ENCODE peak calls at places on chromosomes 12 and 14, in seven cellular contexts. One of them, this sample, is unnamed.

GRCh38 chr12:90953956-90954421 is 987 bp downstream of the CCER1 start:
- DNase-seq in transverse colon: no peak
- DNase-seq in breast epithelium: no peak
- DNase-seq in Panc1: no peak
- DNase-seq in HL-60: no peak
- DNase-seq in spleen: no peak
- DNase-seq in GM23338: peak
- DNase-seq in this sample: no peak

GRCh38 chr12:7555752-7556151 is 52.2 kb upstream of the CD163 start:
- DNase-seq in breast epithelium: no peak
- DNase-seq in GM23338: peak
- DNase-seq in spleen: no peak
- DNase-seq in Panc1: no peak
- DNase-seq in HL-60: no peak
- DNase-seq in transverse colon: no peak
- DNase-seq in this sample: no peak

GRCh38 chr12:132478845-132479244 is 11.1 kb upstream of the FBRSL1 start:
- DNase-seq in breast epithelium: no peak
- DNase-seq in spleen: no peak
- DNase-seq in Panc1: no peak
- DNase-seq in HL-60: no peak
- DNase-seq in transverse colon: no peak
- DNase-seq in GM23338: no peak
- DNase-seq in this sample: no peak

GRCh38 chr14:51816031-51816430 is 44.4 kb upstream of the GNG2 start:
- DNase-seq in breast epithelium: no peak
- DNase-seq in spleen: no peak
- DNase-seq in HL-60: no peak
- DNase-seq in Panc1: no peak
- DNase-seq in GM23338: no peak
- DNase-seq in transverse colon: no peak
- DNase-seq in this sample: no peak

GRCh38 chr12:45615268-45615667 is 114.2 kb upstream of the ARID2 start:
- DNase-seq in GM23338: no peak
- DNase-seq in HL-60: no peak
- DNase-seq in breast epithelium: no peak
- DNase-seq in spleen: no peak
- DNase-seq in Panc1: no peak
- DNase-seq in transverse colon: no peak
- DNase-seq in this sample: no peak

GRCh38 chr14:74325446-74325845 is 22.7 kb upstream of the ABCD4 start:
- DNase-seq in Panc1: no peak
- DNase-seq in spleen: no peak
- DNase-seq in transverse colon: no peak
- DNase-seq in GM23338: no peak
- DNase-seq in HL-60: no peak
- DNase-seq in breast epithelium: no peak
- DNase-seq in this sample: no peak

GRCh38 chr12:1533205-1533601 is 61.2 kb downstream of the FBXL14 start:
- DNase-seq in spleen: no peak
- DNase-seq in GM23338: no peak
- DNase-seq in Panc1: no peak
- DNase-seq in breast epithelium: no peak
- DNase-seq in transverse colon: no peak
- DNase-seq in HL-60: peak
- DNase-seq in this sample: no peak

GRCh38 chr12:7431993-7432685 is 11.8 kb downstream of the CD163L1 start:
- DNase-seq in GM23338: no peak
- DNase-seq in transverse colon: no peak
- DNase-seq in spleen: no peak
- DNase-seq in breast epithelium: no peak
- DNase-seq in Panc1: no peak
- DNase-seq in HL-60: no peak
- DNase-seq in this sample: no peak

GRCh38 chr14:65910108-65910507 is 497.6 kb downstream of the FUT8 start:
- DNase-seq in spleen: no peak
- DNase-seq in HL-60: no peak
- DNase-seq in breast epithelium: no peak
- DNase-seq in GM23338: no peak
- DNase-seq in Panc1: no peak
- DNase-seq in transverse colon: no peak
- DNase-seq in this sample: no peak

GRCh38 chr14:45199246-45199645 is 53.8 kb downstream of the MIS18BP1 start:
- DNase-seq in HL-60: no peak
- DNase-seq in GM23338: no peak
- DNase-seq in Panc1: no peak
- DNase-seq in transverse colon: no peak
- DNase-seq in spleen: no peak
- DNase-seq in breast epithelium: no peak
- DNase-seq in this sample: no peak

GRCh38 chr14:58805605-58806358 is 168.0 kb downstream of the DACT1 start:
- DNase-seq in breast epithelium: no peak
- DNase-seq in transverse colon: no peak
- DNase-seq in GM23338: no peak
- DNase-seq in spleen: no peak
- DNase-seq in Panc1: no peak
- DNase-seq in HL-60: no peak
- DNase-seq in this sample: peak

GRCh38 chr12:54017027-54017788 is 8.4 kb downstream of the HOXC8 start:
- DNase-seq in GM23338: peak
- DNase-seq in spleen: no peak
- DNase-seq in transverse colon: no peak
- DNase-seq in Panc1: no peak
- DNase-seq in HL-60: no peak
- DNase-seq in breast epithelium: peak
- DNase-seq in this sample: no peak

GRCh38 chr12:11660624-11661023 is 11.2 kb downstream of the ETV6 start:
- DNase-seq in spleen: no peak
- DNase-seq in GM23338: no peak
- DNase-seq in HL-60: no peak
- DNase-seq in breast epithelium: no peak
- DNase-seq in transverse colon: no peak
- DNase-seq in Panc1: no peak
- DNase-seq in this sample: no peak
- TF ChIP-seq POLR2AphosphoS5 in spleen: no peak
- TF ChIP-seq POLR2AphosphoS5 in GM23338: no peak
- TF ChIP-seq POLR2AphosphoS5 in HL-60: no peak
- TF ChIP-seq POLR2AphosphoS5 in breast epithelium: no peak
- TF ChIP-seq POLR2AphosphoS5 in transverse colon: no peak
- TF ChIP-seq POLR2AphosphoS5 in Panc1: no peak
- TF ChIP-seq POLR2AphosphoS5 in this sample: no peak

GRCh38 chr12:105274571-105274970 is 38.6 kb upstream of the APPL2 start:
- DNase-seq in transverse colon: no peak
- DNase-seq in GM23338: no peak
- DNase-seq in spleen: no peak
- DNase-seq in breast epithelium: no peak
- DNase-seq in Panc1: no peak
- DNase-seq in HL-60: no peak
- DNase-seq in this sample: no peak

GRCh38 chr12:105272152-105272551 is 36.2 kb upstream of the APPL2 start:
- DNase-seq in transverse colon: no peak
- DNase-seq in breast epithelium: no peak
- DNase-seq in Panc1: no peak
- DNase-seq in HL-60: no peak
- DNase-seq in spleen: no peak
- DNase-seq in GM23338: no peak
- DNase-seq in this sample: no peak

GRCh38 chr12:105271364-105271763 is 35.4 kb upstream of the APPL2 start:
- DNase-seq in HL-60: no peak
- DNase-seq in transverse colon: no peak
- DNase-seq in GM23338: no peak
- DNase-seq in breast epithelium: no peak
- DNase-seq in spleen: no peak
- DNase-seq in Panc1: no peak
- DNase-seq in this sample: no peak

GRCh38 chr12:105273601-105274000 is 37.6 kb upstream of the APPL2 start:
- DNase-seq in HL-60: no peak
- DNase-seq in transverse colon: no peak
- DNase-seq in GM23338: no peak
- DNase-seq in Panc1: no peak
- DNase-seq in breast epithelium: no peak
- DNase-seq in spleen: no peak
- DNase-seq in this sample: no peak

GRCh38 chr12:105272814-105273416 is 36.9 kb upstream of the APPL2 start:
- DNase-seq in transverse colon: no peak
- DNase-seq in HL-60: no peak
- DNase-seq in Panc1: no peak
- DNase-seq in spleen: no peak
- DNase-seq in GM23338: no peak
- DNase-seq in breast epithelium: no peak
- DNase-seq in this sample: no peak
- TF ChIP-seq POLR2AphosphoS5 in transverse colon: no peak
- TF ChIP-seq POLR2AphosphoS5 in HL-60: no peak
- TF ChIP-seq POLR2AphosphoS5 in Panc1: no peak
- TF ChIP-seq POLR2AphosphoS5 in spleen: no peak
- TF ChIP-seq POLR2AphosphoS5 in GM23338: no peak
- TF ChIP-seq POLR2AphosphoS5 in breast epithelium: no peak
- TF ChIP-seq POLR2AphosphoS5 in this sample: no peak

GRCh38 chr14:31294736-31295398 is 87.3 kb upstream of the HECTD1 start:
- DNase-seq in GM23338: no peak
- DNase-seq in spleen: no peak
- DNase-seq in Panc1: no peak
- DNase-seq in HL-60: no peak
- DNase-seq in breast epithelium: no peak
- DNase-seq in transverse colon: no peak
- DNase-seq in this sample: no peak
- TF ChIP-seq POLR2AphosphoS5 in GM23338: no peak
- TF ChIP-seq POLR2AphosphoS5 in spleen: no peak
- TF ChIP-seq POLR2AphosphoS5 in Panc1: no peak
- TF ChIP-seq POLR2AphosphoS5 in HL-60: no peak
- TF ChIP-seq POLR2AphosphoS5 in breast epithelium: no peak
- TF ChIP-seq POLR2AphosphoS5 in transverse colon: no peak
- TF ChIP-seq POLR2AphosphoS5 in this sample: no peak

DNA sequence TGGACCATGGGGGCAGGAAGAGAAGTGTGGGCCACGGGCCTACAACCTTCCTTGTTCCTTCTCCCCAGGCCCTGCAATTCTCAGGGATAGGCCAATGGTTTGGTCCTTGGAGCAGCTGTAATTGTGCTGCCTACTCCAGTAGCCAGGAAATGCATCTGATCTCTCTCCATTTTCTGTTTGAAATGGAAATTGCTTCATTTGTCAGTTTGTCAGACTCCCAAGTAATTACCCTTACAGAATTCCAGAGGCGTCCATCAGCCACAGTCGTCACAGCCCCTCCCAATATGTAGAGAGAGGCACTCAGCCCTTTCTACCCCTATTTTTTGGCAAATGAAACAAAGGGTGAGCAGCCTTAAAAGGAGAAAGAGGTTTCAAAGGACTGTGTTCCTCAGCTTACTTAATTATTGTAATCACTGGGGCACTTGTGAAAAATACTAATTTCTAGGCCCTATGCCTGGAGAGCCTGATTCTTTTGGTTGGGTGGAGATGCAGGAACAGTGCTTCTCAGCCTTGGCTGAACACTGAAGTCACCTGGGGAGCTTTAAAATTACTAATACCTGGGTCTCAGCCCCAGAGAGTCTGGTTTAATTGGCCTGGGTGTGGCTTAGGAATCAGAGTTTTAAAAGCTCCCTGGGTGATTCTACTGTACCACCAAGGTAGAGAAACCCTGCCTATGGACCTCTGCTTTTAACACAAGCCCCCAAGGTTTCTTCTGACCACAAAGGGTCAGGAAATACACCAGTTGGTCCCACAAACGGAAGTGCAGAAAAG is 189.9 kb downstream of the EMP1 start:
- DNase-seq in GM23338: no peak
- DNase-seq in breast epithelium: no peak
- DNase-seq in spleen: no peak
- DNase-seq in Panc1: no peak
- DNase-seq in transverse colon: no peak
- DNase-seq in HL-60: no peak
- DNase-seq in this sample: no peak
- TF ChIP-seq POLR2AphosphoS5 in GM23338: no peak
- TF ChIP-seq POLR2AphosphoS5 in breast epithelium: no peak
- TF ChIP-seq POLR2AphosphoS5 in spleen: no peak
- TF ChIP-seq POLR2AphosphoS5 in Panc1: no peak
- TF ChIP-seq POLR2AphosphoS5 in transverse colon: no peak
- TF ChIP-seq POLR2AphosphoS5 in HL-60: no peak
- TF ChIP-seq POLR2AphosphoS5 in this sample: no peak

DNA sequence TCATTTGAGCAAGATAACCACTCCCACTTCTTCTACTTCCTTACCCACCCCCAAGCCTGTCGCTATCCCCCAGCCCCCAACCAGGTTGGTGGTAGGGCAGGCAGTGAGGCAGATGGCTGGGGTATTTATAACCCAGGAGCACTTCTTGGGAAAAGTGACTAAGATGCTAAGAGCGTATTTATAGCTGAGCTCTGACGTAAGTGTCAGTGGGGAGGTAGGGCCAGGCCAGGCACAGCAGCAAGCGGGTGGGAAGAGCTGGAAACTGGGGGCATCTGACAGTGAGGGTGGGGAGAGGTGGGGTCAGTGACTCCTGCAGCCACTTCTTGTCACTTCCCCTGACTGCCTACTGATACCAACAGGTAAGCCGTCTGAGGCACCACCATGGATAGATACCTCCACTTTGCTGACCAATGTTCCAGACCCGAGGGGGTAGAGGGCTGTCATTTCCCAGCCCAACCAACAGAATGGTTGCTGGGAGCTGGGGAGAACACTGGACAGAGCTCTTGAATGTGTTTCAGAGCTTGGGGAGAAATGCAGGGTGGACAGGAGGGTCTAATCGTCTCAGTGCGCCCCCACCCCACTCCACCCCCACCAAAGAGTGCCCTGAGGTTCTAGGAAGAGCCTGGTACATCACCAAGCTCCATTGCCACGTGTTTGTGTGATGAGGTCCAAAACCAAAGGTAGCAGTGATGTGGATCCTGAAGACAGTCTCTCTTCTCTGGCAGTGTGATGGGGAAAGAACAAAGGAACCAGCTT is 2.7 kb upstream of the INHBE start:
- DNase-seq in transverse colon: no peak
- DNase-seq in HL-60: no peak
- DNase-seq in GM23338: peak
- DNase-seq in breast epithelium: no peak
- DNase-seq in spleen: peak
- DNase-seq in Panc1: no peak
- DNase-seq in this sample: no peak
- TF ChIP-seq POLR2AphosphoS5 in transverse colon: no peak
- TF ChIP-seq POLR2AphosphoS5 in HL-60: no peak
- TF ChIP-seq POLR2AphosphoS5 in GM23338: no peak
- TF ChIP-seq POLR2AphosphoS5 in breast epithelium: no peak
- TF ChIP-seq POLR2AphosphoS5 in spleen: no peak
- TF ChIP-seq POLR2AphosphoS5 in Panc1: no peak
- TF ChIP-seq POLR2AphosphoS5 in this sample: no peak

GRCh38 chr14:30624132-30624423 is 2.0 kb downstream of the SCFD1 start:
- DNase-seq in HL-60: no peak
- DNase-seq in transverse colon: no peak
- DNase-seq in spleen: no peak
- DNase-seq in breast epithelium: no peak
- DNase-seq in GM23338: no peak
- DNase-seq in Panc1: no peak
- DNase-seq in this sample: no peak

GRCh38 chr14:30621954-30622830 is at the start of gene SCFD1:
- DNase-seq in spleen: peak
- DNase-seq in HL-60: peak
- DNase-seq in transverse colon: peak
- DNase-seq in GM23338: peak
- DNase-seq in breast epithelium: peak
- DNase-seq in Panc1: peak
- DNase-seq in this sample: peak

GRCh38 chr14:30623412-30624131 is 1.5 kb downstream of the SCFD1 start:
- DNase-seq in GM23338: no peak
- DNase-seq in Panc1: no peak
- DNase-seq in HL-60: no peak
- DNase-seq in spleen: no peak
- DNase-seq in breast epithelium: no peak
- DNase-seq in transverse colon: no peak
- DNase-seq in this sample: no peak

GRCh38 chr14:30621354-30621953 is 665 bp upstream of the SCFD1 start:
- DNase-seq in spleen: peak
- DNase-seq in transverse colon: peak
- DNase-seq in GM23338: peak
- DNase-seq in Panc1: no peak
- DNase-seq in HL-60: peak
- DNase-seq in breast epithelium: no peak
- DNase-seq in this sample: no peak

GRCh38 chr14:30620178-30620577 is 1.9 kb upstream of the SCFD1 start:
- DNase-seq in spleen: no peak
- DNase-seq in transverse colon: no peak
- DNase-seq in GM23338: no peak
- DNase-seq in HL-60: no peak
- DNase-seq in Panc1: no peak
- DNase-seq in breast epithelium: no peak
- DNase-seq in this sample: no peak
- TF ChIP-seq POLR2AphosphoS5 in spleen: no peak
- TF ChIP-seq POLR2AphosphoS5 in transverse colon: no peak
- TF ChIP-seq POLR2AphosphoS5 in GM23338: no peak
- TF ChIP-seq POLR2AphosphoS5 in HL-60: no peak
- TF ChIP-seq POLR2AphosphoS5 in Panc1: no peak
- TF ChIP-seq POLR2AphosphoS5 in breast epithelium: no peak
- TF ChIP-seq POLR2AphosphoS5 in this sample: no peak

This sample was measured in SK-N-MC.